ENCODE peak calls at places on chromosomes 3 and 15, in nine cellular contexts. K is prostate gland, F is IMR-90, O is spleen, B is K562, Y is H1, P is esophagus squamous epithelium, Z is right lobe of liver, A is A549. H is an unnamed sample. For H3K9me3, the result is how much of the 10 kb centered on the place peaks cover.

GRCh38 chr3:31565288-31565687 is 32.6 kb downstream of the STT3B start:
- DNase-seq in A (no peak), F (no peak), K (no peak), Z (no peak), Y (no peak), P (no peak), B (no peak), O (no peak), H (no peak)

GRCh38 chr3:139522421-139522820 is 17.1 kb downstream of the RBP1 start:
- DNase-seq in B (peak), O (no peak), F (no peak), Z (no peak), Y (no peak), K (no peak), A (no peak), P (no peak), H (no peak)

GRCh38 chr3:194265996-194266657 is 85.0 kb downstream of the CPN2 start:
- DNase-seq in B (no peak), F (no peak), O (no peak), A (no peak), Y (no peak), P (no peak), K (no peak), Z (no peak), H (no peak)

GRCh38 chr3:127483902-127484591 is 106.5 kb downstream of the TPRA1 start:
- DNase-seq in B (no peak), K (no peak), Z (no peak), O (peak), A (no peak), P (no peak), F (no peak), Y (no peak), H (no peak)

GRCh38 chr3:163391407-163392181 is 1686.7 kb downstream of the SI start:
- DNase-seq in B (no peak), A (no peak), P (no peak), F (no peak), O (no peak), K (no peak), Y (no peak), Z (no peak), H (no peak)

GRCh38 chr15:99980791-99981190 is 247.6 kb upstream of the LYSMD4 start:
- DNase-seq in F (no peak), B (no peak), P (no peak), Y (no peak), Z (peak), O (no peak), K (no peak), A (no peak), H (no peak)

GRCh38 chr15:55587321-55588069 is 650 bp downstream of the PYGO1 start:
- DNase-seq in P (no peak), B (no peak), A (peak), F (peak), Z (no peak), K (no peak), Y (no peak), O (no peak), H (no peak)

GRCh38 chr3:133895208-133896001 is at the start of gene RAB6B:
- DNase-seq in B (peak), A (no peak), O (no peak), P (no peak), Y (no peak), K (no peak), F (peak), Z (no peak), H (no peak)

GRCh38 chr3:135878501-135878900 is 87.0 kb upstream of the PPP2R3A start:
- DNase-seq in A (no peak), F (no peak), Z (no peak), O (no peak), Y (no peak), K (no peak), P (no peak), B (no peak), H (no peak)

DNA sequence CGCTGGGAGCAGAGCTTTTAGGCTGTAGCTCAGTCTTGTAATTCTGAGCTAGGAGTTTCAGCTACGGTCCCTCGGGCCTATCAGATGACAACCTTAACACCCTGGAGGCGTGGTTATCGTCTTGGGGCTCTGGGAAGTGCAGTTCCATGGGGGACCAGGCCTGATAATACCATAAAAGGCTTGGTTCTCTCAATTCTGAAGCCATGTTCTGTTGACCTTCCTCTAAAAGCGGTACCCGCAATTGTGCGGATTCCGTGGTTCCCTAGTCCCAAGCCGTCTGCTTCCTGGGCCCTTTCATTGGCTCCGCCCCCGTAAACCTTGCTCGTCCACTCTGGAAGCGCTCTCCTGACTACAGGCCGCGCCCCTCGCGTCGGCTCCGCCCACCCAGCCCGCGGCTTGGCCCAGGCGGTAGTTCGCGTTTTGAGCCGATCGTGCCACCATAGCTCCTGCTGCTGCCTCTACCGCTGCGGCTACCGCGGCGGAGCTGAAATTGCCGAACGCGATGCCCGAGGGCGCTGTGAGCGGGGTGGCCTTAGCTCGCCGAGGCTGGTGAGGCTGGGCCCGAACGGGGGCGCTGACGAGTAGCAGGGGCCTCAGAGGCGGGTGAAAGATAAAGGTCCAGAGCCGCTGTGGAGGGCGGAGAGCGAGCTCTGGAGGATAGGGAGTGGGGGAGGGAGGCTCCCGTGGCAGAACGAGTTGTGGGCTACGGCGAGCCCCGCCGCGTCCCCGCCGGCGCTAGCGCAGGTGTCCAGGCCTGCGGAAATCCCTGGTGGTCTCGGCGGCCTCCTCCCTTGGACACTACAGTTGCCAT is at the start of gene MAPKBP1:
- DNase-seq in O (peak), Z (peak), A (peak), K (peak), P (peak), Y (peak), B (peak), F (peak), H (peak)
- TF ChIP-seq CTCF in O (peak), Z (peak), A (peak), K (peak), P (peak), Y (peak), B (peak), F (peak), H (peak)

GRCh38 chr15:25054329-25054728 is 99.5 kb downstream of the SNRPN start:
- DNase-seq in K (no peak), Z (peak), A (no peak), O (peak), P (no peak), Y (no peak), B (no peak), F (no peak), H (peak)

GRCh38 chr15:25057574-25057973 is 102.8 kb downstream of the SNRPN start:
- DNase-seq in A (no peak), P (no peak), Z (peak), Y (no peak), B (no peak), F (no peak), K (peak), O (peak), H (peak)

GRCh38 chr15:25054943-25055342 is 100.2 kb downstream of the SNRPN start:
- DNase-seq in K (no peak), O (peak), F (no peak), A (no peak), Z (no peak), P (no peak), Y (no peak), B (no peak), H (no peak)

GRCh38 chr15:25056484-25057429 is 102.0 kb downstream of the SNRPN start:
- DNase-seq in A (peak), Y (no peak), F (no peak), P (no peak), B (peak), Z (peak), K (no peak), O (peak), H (no peak)

DNA sequence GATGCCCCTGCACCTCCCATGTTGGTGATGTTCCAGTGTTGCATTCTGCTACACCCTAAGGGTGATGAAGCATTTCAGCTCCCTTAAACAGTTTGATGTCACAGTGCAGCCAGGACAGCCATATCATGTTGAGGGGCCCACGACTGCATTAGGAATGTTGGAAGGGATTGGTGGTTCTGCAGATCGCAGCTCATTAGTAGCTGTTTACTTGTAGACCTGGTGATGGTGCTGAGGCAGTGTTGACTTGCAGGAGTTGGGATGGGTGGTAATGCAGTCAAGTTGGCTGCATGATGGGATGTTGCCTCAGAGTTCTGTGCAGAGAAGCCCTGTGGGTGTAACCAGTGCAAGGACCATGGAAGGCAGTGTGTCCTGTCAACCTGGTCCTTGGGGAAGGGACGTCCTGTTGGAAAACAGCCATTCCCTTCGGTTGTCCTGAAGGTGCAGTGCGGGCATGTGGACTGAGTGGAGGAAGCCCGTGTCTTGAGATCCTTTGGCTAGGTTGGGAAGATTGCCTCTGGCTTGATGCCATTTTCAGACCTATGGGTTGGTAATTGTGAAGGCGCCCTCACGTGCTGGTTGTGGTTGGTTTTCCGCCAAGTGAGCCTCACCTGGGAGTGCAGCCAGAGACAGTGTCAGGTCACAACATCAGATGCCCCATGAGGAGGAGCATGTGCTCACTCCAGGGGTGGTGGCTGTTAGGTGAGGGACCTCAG is 100.7 kb downstream of the SNRPN start:
- DNase-seq in A (no peak), K (no peak), P (no peak), Z (no peak), B (no peak), F (no peak), Y (no peak), O (peak), H (no peak)
- H3K9me3 ChIP-seq in A (half or more), K (under half), P (half or more), Z (under half), B (under half), F (half or more), Y (half or more), O (half or more), H (half or more)

GRCh38 chr3:115245437-115245836 is 98.3 kb upstream of the ZBTB20 start:
- DNase-seq in Y (no peak), B (no peak), Z (no peak), P (no peak), F (peak), O (no peak), A (peak), K (no peak), H (no peak)

GRCh38 chr3:115248274-115248673 is 101.2 kb upstream of the ZBTB20 start:
- DNase-seq in K (no peak), Y (no peak), B (no peak), F (peak), O (no peak), Z (no peak), A (no peak), P (no peak), H (no peak)

GRCh38 chr3:115246621-115247020 is 99.5 kb upstream of the ZBTB20 start:
- DNase-seq in A (no peak), O (no peak), P (no peak), Y (no peak), B (no peak), F (peak), K (no peak), Z (no peak), H (no peak)

GRCh38 chr3:115245899-115246298 is 98.8 kb upstream of the ZBTB20 start:
- DNase-seq in A (no peak), K (no peak), B (no peak), O (no peak), Z (no peak), F (no peak), Y (no peak), P (no peak), H (no peak)

DNA sequence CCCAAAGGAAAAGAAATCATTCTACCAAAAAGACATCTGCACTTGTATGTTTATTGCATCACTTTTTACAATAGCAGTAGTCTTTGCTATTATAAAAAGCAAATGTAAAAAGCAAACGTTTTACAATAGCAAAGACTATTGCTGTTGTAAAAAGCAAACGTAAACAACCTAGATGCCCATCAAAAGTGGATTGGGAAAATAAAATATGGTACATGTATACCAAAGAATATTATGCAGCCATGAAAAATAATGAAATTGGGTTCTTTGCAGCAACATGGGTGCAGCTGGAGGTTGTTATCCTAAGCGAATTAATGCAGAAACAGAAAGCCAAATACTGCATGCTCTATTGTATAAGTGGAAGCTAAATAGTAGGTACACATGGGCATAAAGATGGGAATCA is 97.3 kb upstream of the ZBTB20 start:
- DNase-seq in K (no peak), Y (no peak), Z (no peak), A (no peak), P (no peak), O (no peak), F (no peak), B (no peak), H (no peak)
- TF ChIP-seq POLR2A in K (no peak), Y (no peak), Z (no peak), A (no peak), P (no peak), O (no peak), F (no peak), B (no peak), H (no peak)

GRCh38 chr15:73936181-73936580 is 9.9 kb downstream of the LOXL1 start:
- DNase-seq in A (no peak), Y (no peak), K (no peak), O (peak), Z (peak), P (no peak), B (no peak), F (peak), H (no peak)
- TF ChIP-seq CTCF in A (no peak), Y (peak), K (peak), O (no peak), Z (no peak), P (no peak), B (no peak), F (peak), H (no peak)

GRCh38 chr15:46735115-46735514 is 982.2 kb upstream of the SEMA6D start:
- DNase-seq in B (no peak), A (no peak), P (no peak), O (no peak), Y (no peak), F (no peak), K (no peak), Z (no peak), H (no peak)

GRCh38 chr15:46732060-46732459 is 985.2 kb upstream of the SEMA6D start:
- DNase-seq in F (no peak), B (no peak), Z (no peak), Y (no peak), P (no peak), O (no peak), K (no peak), A (no peak), H (no peak)
- H3K9me3 ChIP-seq in F (under half), B (under half), Z (under half), Y (under half), P (under half), O (under half), K (under half), A (under half), H (under half)

GRCh38 chr15:26082069-26082832 is 219.1 kb upstream of the ATP10A start:
- DNase-seq in A (peak), K (peak), O (peak), Z (peak), P (peak), Y (peak), F (peak), B (peak), H (peak)
- TF ChIP-seq POLR2A in A (peak), K (peak), O (no peak), Z (peak), P (peak), Y (peak), F (no peak), B (peak), H (peak)

DNA sequence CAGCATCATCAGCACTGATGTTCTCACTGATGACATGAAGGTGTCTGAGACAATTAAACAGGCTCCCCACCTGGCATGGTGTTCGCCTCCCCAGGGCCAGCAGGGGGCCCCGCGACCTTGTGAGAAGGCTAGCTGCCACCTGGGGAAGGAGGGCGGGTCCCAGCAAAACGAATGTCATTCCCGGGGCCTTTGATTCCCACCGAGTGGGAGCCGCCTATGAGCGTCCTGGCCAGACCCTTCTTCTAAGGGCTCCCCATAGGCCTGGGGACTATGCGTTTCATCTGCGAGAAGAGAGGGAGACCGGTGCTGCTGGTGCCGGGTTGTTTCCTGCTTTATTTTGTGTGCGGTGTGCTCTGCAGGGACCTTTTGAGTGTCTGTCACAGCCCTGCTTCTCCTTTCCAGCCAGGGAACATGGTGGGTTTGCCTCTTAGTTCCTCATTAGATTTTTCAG is 20.5 kb upstream of the MINDY4B start:
- DNase-seq in Y (peak), Z (peak), A (peak), B (peak), F (peak), O (peak), K (peak), P (no peak), H (no peak)
- TF ChIP-seq CTCF in Y (peak), Z (peak), A (peak), B (peak), F (peak), O (peak), K (peak), P (peak), H (peak)

GRCh38 chr3:129919357-129919756 is 25.8 kb upstream of the TMCC1 start:
- DNase-seq in O (no peak), F (no peak), Z (no peak), B (no peak), P (no peak), K (no peak), Y (no peak), A (no peak), H (no peak)
- H3K9me3 ChIP-seq in O (half or more), F (under half), Z (under half), B (under half), P (under half), K (under half), Y (under half), A (under half), H (under half)

GRCh38 chr3:66039590-66039887 is 821 bp upstream of the MAGI1 start:
- DNase-seq in F (no peak), Z (peak), A (peak), K (no peak), O (peak), Y (no peak), B (peak), P (no peak), H (no peak)

GRCh38 chr3:66038384-66038725 is 363 bp downstream of the MAGI1 start:
- DNase-seq in F (no peak), O (no peak), K (no peak), A (no peak), B (no peak), Y (no peak), Z (no peak), P (no peak), H (no peak)

GRCh38 chr3:66037986-66038369 is 740 bp downstream of the MAGI1 start:
- DNase-seq in Y (no peak), K (no peak), B (peak), F (no peak), P (no peak), A (no peak), Z (peak), O (no peak), H (peak)

GRCh38 chr3:66037330-66037985 is 1.3 kb downstream of the MAGI1 start:
- DNase-seq in F (peak), Y (peak), Z (peak), K (peak), B (no peak), P (no peak), A (peak), O (no peak), H (peak)

DNA sequence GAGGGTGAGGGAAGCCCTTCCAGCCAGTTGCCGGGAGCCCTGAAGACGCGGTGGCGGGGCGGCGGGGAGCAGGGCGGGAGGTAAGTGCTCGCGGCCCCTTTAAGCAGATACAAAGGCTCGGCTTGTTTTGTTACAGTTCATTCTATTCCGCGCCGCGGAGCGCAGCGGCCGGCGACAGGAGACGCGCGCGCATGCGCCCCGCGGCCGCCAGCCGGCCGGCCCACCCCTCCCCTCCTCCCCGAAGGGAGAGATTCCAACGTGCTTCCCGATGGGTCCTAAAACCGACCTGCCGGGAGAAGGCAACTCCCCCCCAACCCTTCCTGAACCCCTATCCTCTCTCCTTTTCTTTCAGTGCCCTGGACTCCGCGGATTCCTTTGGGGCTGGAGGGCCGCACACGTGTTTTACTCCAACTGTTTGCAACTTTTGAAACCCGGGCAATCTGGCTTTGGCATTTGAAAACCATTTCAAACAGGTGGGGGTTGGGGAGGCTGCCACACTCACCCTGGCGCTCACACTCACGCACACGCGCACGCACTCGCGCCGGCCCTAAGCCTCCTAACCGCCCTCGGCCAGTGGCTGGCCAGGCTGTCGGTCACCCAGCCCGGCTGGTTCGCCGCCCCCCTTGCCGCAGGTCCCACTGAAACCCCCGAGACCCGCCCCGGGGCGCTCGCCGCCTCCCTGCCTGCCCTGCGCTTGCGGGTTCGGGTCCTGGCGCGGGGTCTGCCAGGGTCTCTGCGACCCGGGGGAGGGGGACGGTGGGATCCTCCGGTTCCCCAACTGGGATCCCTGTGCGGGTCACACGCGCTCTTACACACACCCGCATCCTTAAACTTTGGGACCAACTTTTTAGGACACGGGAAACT is at the start of gene MAGI1:
- DNase-seq in Y (peak), P (no peak), F (peak), B (peak), A (peak), O (peak), Z (peak), K (peak), H (peak)
- TF ChIP-seq POLR2A in Y (peak), P (peak), F (peak), B (no peak), A (peak), O (no peak), Z (peak), K (peak), H (no peak)

H was measured in breast epithelium.